ENCODE peak calls at places on chromosomes 6 and 20, in four cellular contexts. One of them, this sample, is unnamed.

GRCh38 chr6:150759500-150759899 is 106.0 kb upstream of the MTHFD1L start:
- DNase-seq in activated T-cell treated with anti-CD3 and anti-CD28 coated beads for 1 hour: no peak
- DNase-seq in activated CD4-positive, alpha-beta T cell treated with anti-CD3 and anti-CD28 coated beads, Interleukin-2, amount 50 U/mL, for 24 hours: no peak
- DNase-seq in OCI-M1: no peak
- DNase-seq in this sample: no peak

GRCh38 chr6:31651602-31652191 is 764 bp downstream of the BAG6 start:
- DNase-seq in activated T-cell treated with anti-CD3 and anti-CD28 coated beads for 1 hour: no peak
- DNase-seq in activated CD4-positive, alpha-beta T cell treated with anti-CD3 and anti-CD28 coated beads, Interleukin-2, amount 50 U/mL, for 24 hours: no peak
- DNase-seq in OCI-M1: peak
- DNase-seq in this sample: no peak

GRCh38 chr6:170470673-170471072 is 82.4 kb downstream of the PSMB1 start:
- DNase-seq in activated T-cell treated with anti-CD3 and anti-CD28 coated beads for 1 hour: no peak
- DNase-seq in activated CD4-positive, alpha-beta T cell treated with anti-CD3 and anti-CD28 coated beads, Interleukin-2, amount 50 U/mL, for 24 hours: no peak
- DNase-seq in OCI-M1: peak
- DNase-seq in this sample: no peak

GRCh38 chr20:19947611-19948264 is 69.4 kb upstream of the NAA20 start:
- DNase-seq in activated T-cell treated with anti-CD3 and anti-CD28 coated beads for 1 hour: no peak
- DNase-seq in activated CD4-positive, alpha-beta T cell treated with anti-CD3 and anti-CD28 coated beads, Interleukin-2, amount 50 U/mL, for 24 hours: no peak
- DNase-seq in OCI-M1: peak
- DNase-seq in this sample: no peak

GRCh38 chr6:16909599-16910360 is 148.5 kb upstream of the ATXN1 start:
- DNase-seq in activated T-cell treated with anti-CD3 and anti-CD28 coated beads for 1 hour: no peak
- DNase-seq in activated CD4-positive, alpha-beta T cell treated with anti-CD3 and anti-CD28 coated beads, Interleukin-2, amount 50 U/mL, for 24 hours: no peak
- DNase-seq in OCI-M1: no peak
- DNase-seq in this sample: no peak

GRCh38 chr20:32189691-32190607 is 17.6 kb downstream of the PLAGL2 start:
- DNase-seq in activated T-cell treated with anti-CD3 and anti-CD28 coated beads for 1 hour: peak
- DNase-seq in activated CD4-positive, alpha-beta T cell treated with anti-CD3 and anti-CD28 coated beads, Interleukin-2, amount 50 U/mL, for 24 hours: no peak
- DNase-seq in OCI-M1: no peak
- DNase-seq in this sample: peak

GRCh38 chr6:53795702-53796450 is 1.1 kb downstream of the LRRC1 start:
- DNase-seq in activated T-cell treated with anti-CD3 and anti-CD28 coated beads for 1 hour: no peak
- DNase-seq in activated CD4-positive, alpha-beta T cell treated with anti-CD3 and anti-CD28 coated beads, Interleukin-2, amount 50 U/mL, for 24 hours: no peak
- DNase-seq in OCI-M1: no peak
- DNase-seq in this sample: peak

GRCh38 chr20:33673411-33674293 is 576 bp downstream of the NECAB3 start:
- DNase-seq in activated T-cell treated with anti-CD3 and anti-CD28 coated beads for 1 hour: no peak
- DNase-seq in activated CD4-positive, alpha-beta T cell treated with anti-CD3 and anti-CD28 coated beads, Interleukin-2, amount 50 U/mL, for 24 hours: no peak
- DNase-seq in OCI-M1: peak
- DNase-seq in this sample: no peak

GRCh38 chr6:67292169-67292568 is 1342.9 kb upstream of the ADGRB3 start:
- DNase-seq in activated T-cell treated with anti-CD3 and anti-CD28 coated beads for 1 hour: no peak
- DNase-seq in activated CD4-positive, alpha-beta T cell treated with anti-CD3 and anti-CD28 coated beads, Interleukin-2, amount 50 U/mL, for 24 hours: no peak
- DNase-seq in OCI-M1: no peak
- DNase-seq in this sample: no peak

This sample was measured in ovary.